ENCODE peak calls at places on chromosomes 16 and 17, in seven cellular contexts. N is activated T-cell treated with anti-CD3 and anti-CD28 coated beads for 1 hour, F is endothelial cell, U is PC-9, Y is Calu3, Q is GM23338, J is NCI-H226. G is an unnamed sample.

GRCh38 chr16:67967956-67968439 is 439 bp downstream of the SLC12A4 start:
- DNase-seq in N (no peak), F (no peak), U (no peak), Y (peak; percentile 40), Q (peak; percentile 54), J (no peak), G (peak; percentile 25)

GRCh38 chr17:57941384-57942370 is 13.5 kb downstream of the CUEDC1 start:
- DNase-seq in N (no peak), F (no peak), U (no peak), Y (no peak), Q (no peak), J (no peak), G (no peak)

GRCh38 chr16:3999479-3999868 is 116.8 kb downstream of the ADCY9 start:
- DNase-seq in N (no peak), F (no peak), U (no peak), Y (no peak), Q (peak; percentile 66), J (no peak), G (no peak)

GRCh38 chr17:39611441-39612112 is 3.9 kb upstream of the NEUROD2 start:
- DNase-seq in N (no peak), F (no peak), U (no peak), Y (peak; percentile 77), Q (no peak), J (no peak), G (no peak)

GRCh38 chr16:84368327-84368996 is at the start of gene ATP2C2:
- DNase-seq in N (no peak), F (peak; percentile 18), U (peak; percentile 68), Y (peak; percentile 91), Q (peak; percentile 93), J (no peak), G (peak; percentile 70)

GRCh38 chr17:60832206-60832605 is 154.6 kb downstream of the BCAS3 start:
- DNase-seq in N (no peak), F (no peak), U (no peak), Y (no peak), Q (no peak), J (no peak), G (no peak)

GRCh38 chr17:42463976-42464400 is 5.3 kb downstream of the ATP6V0A1 start:
- DNase-seq in N (no peak), F (no peak), U (no peak), Y (peak; percentile 44), Q (no peak), J (no peak), G (peak; percentile 34)

GRCh38 chr17:62671553-62671952 is 44.1 kb downstream of the MRC2 start:
- DNase-seq in N (no peak), F (no peak), U (no peak), Y (peak; percentile 58), Q (no peak), J (no peak), G (no peak)